ENCODE peak calls at places on chromosome 20, in ten cellular contexts. One of them, this sample, is unnamed.

GRCh38 chr20:33630507-33630906 is 31.6 kb upstream of the C20orf144 start:
- DNase-seq in A549: no peak
- DNase-seq in DMS53: no peak
- DNase-seq in amniotic stem cell: no peak
- DNase-seq in effector CD4-positive, alpha-beta T cell: no peak
- DNase-seq in coronary artery: no peak
- DNase-seq in GM13976: no peak
- DNase-seq in prostate gland: no peak
- DNase-seq in SK-MEL-5: no peak
- DNase-seq in NCI-H1417: no peak
- DNase-seq in this sample: no peak

GRCh38 chr20:24633026-24633425 is 163.6 kb downstream of the SYNDIG1 start:
- DNase-seq in A549: no peak
- DNase-seq in DMS53: no peak
- DNase-seq in amniotic stem cell: no peak
- DNase-seq in effector CD4-positive, alpha-beta T cell: no peak
- DNase-seq in coronary artery: no peak
- DNase-seq in GM13976: no peak
- DNase-seq in prostate gland: no peak
- DNase-seq in SK-MEL-5: peak; percentile 14
- DNase-seq in NCI-H1417: no peak
- DNase-seq in this sample: no peak

GRCh38 chr20:40268321-40269075 is 420.5 kb downstream of the MAFB start:
- DNase-seq in A549: no peak
- DNase-seq in DMS53: no peak
- DNase-seq in amniotic stem cell: no peak
- DNase-seq in effector CD4-positive, alpha-beta T cell: no peak
- DNase-seq in coronary artery: no peak
- DNase-seq in GM13976: no peak
- DNase-seq in prostate gland: no peak
- DNase-seq in SK-MEL-5: no peak
- DNase-seq in NCI-H1417: no peak
- DNase-seq in this sample: no peak

GRCh38 chr20:58675146-58675584 is 17.4 kb upstream of the NPEPL1 start:
- DNase-seq in A549: no peak
- DNase-seq in DMS53: no peak
- DNase-seq in amniotic stem cell: no peak
- DNase-seq in effector CD4-positive, alpha-beta T cell: no peak
- DNase-seq in coronary artery: no peak
- DNase-seq in GM13976: no peak
- DNase-seq in prostate gland: no peak
- DNase-seq in SK-MEL-5: no peak
- DNase-seq in NCI-H1417: no peak
- DNase-seq in this sample: no peak

GRCh38 chr20:31707994-31708744 is 14.5 kb downstream of the BCL2L1 start:
- DNase-seq in A549: no peak
- DNase-seq in DMS53: peak; percentile 96
- DNase-seq in amniotic stem cell: no peak
- DNase-seq in effector CD4-positive, alpha-beta T cell: no peak
- DNase-seq in coronary artery: no peak
- DNase-seq in GM13976: no peak
- DNase-seq in prostate gland: no peak
- DNase-seq in SK-MEL-5: no peak
- DNase-seq in NCI-H1417: peak; percentile 99
- DNase-seq in this sample: no peak

GRCh38 chr20:25077610-25078169 is 4.3 kb downstream of the VSX1 start:
- DNase-seq in A549: peak; percentile 60
- DNase-seq in DMS53: peak; percentile 70
- DNase-seq in amniotic stem cell: no peak
- DNase-seq in effector CD4-positive, alpha-beta T cell: no peak
- DNase-seq in coronary artery: peak; percentile 74
- DNase-seq in GM13976: no peak
- DNase-seq in prostate gland: no peak
- DNase-seq in SK-MEL-5: no peak
- DNase-seq in NCI-H1417: peak; percentile 68
- DNase-seq in this sample: no peak

GRCh38 chr20:57672164-57672563 is 37.7 kb downstream of the PMEPA1 start:
- DNase-seq in A549: no peak
- DNase-seq in DMS53: no peak
- DNase-seq in amniotic stem cell: no peak
- DNase-seq in effector CD4-positive, alpha-beta T cell: no peak
- DNase-seq in coronary artery: no peak
- DNase-seq in GM13976: no peak
- DNase-seq in prostate gland: no peak
- DNase-seq in SK-MEL-5: no peak
- DNase-seq in NCI-H1417: peak; percentile 94
- DNase-seq in this sample: no peak

GRCh38 chr20:63759377-63759901 is 19.9 kb downstream of the SLC2A4RG start:
- DNase-seq in A549: no peak
- DNase-seq in DMS53: no peak
- DNase-seq in amniotic stem cell: no peak
- DNase-seq in effector CD4-positive, alpha-beta T cell: no peak
- DNase-seq in coronary artery: no peak
- DNase-seq in GM13976: no peak
- DNase-seq in prostate gland: no peak
- DNase-seq in SK-MEL-5: no peak
- DNase-seq in NCI-H1417: no peak
- DNase-seq in this sample: no peak